ENCODE peak calls at places on chromosomes 2 and 18, in five cellular contexts. R, B, N, M and W are unnamed samples.

GRCh38 chr2:210617732-210618330 is 61.4 kb downstream of the CPS1 start:
- DNase-seq in R (peak), N (peak), B (no peak), M (no peak), W (no peak)

GRCh38 chr2:226772389-226773179 is 27.0 kb downstream of the IRS1 start:
- DNase-seq in N (no peak), B (no peak), M (no peak), R (no peak), W (no peak)

GRCh38 chr2:205586626-205587025 is 95.7 kb upstream of the NRP2 start:
- DNase-seq in R (no peak), M (no peak), N (no peak), B (no peak), W (no peak)

GRCh38 chr2:64655873-64656272 is 2.2 kb upstream of the SERTAD2 start:
- DNase-seq in N (no peak), B (no peak), R (no peak), M (no peak), W (no peak)

GRCh38 chr2:27584597-27584996 is 1.8 kb downstream of the ZNF512 start:
- DNase-seq in R (no peak), M (no peak), N (no peak), B (no peak), W (no peak)

GRCh38 chr2:119746836-119747235 is 12.9 kb upstream of the PTPN4 start:
- DNase-seq in M (no peak), R (no peak), B (no peak), N (no peak), W (no peak)

GRCh38 chr18:22932885-22933205 is 283 bp upstream of the RBBP8 start:
- DNase-seq in B (no peak), M (no peak), N (no peak), R (no peak), W (no peak)

GRCh38 chr2:85015653-85016360 is 44.8 kb downstream of the KCMF1 start:
- DNase-seq in R (peak), B (no peak), M (no peak), N (no peak), W (no peak)

GRCh38 chr2:71281950-71282349 is 49.6 kb upstream of the ZNF638 start:
- DNase-seq in B (no peak), M (no peak), N (no peak), R (no peak), W (no peak)

GRCh38 chr2:70412294-70413075 is 110.6 kb upstream of the FAM136A start:
- DNase-seq in R (peak), N (no peak), B (no peak), M (no peak), W (no peak)

GRCh38 chr18:26656944-26657536 is 108.7 kb upstream of the KCTD1 start:
- DNase-seq in R (peak), N (peak), M (peak), B (no peak), W (peak)

GRCh38 chr18:9876867-9877654 is 8.7 kb upstream of the TXNDC2 start:
- DNase-seq in B (no peak), M (no peak), N (peak), R (peak), W (no peak)

GRCh38 chr2:138831154-138831553 is 51.0 kb upstream of the NXPH2 start:
- DNase-seq in R (no peak), M (no peak), B (no peak), N (no peak), W (no peak)

GRCh38 chr2:33411765-33412164 is 64.7 kb upstream of the RASGRP3 start:
- DNase-seq in R (no peak), N (no peak), B (no peak), M (no peak), W (no peak)

GRCh38 chr2:102848366-102848839 is 86.6 kb downstream of the TMEM182 start:
- DNase-seq in M (peak), R (peak), B (no peak), N (peak), W (peak)

GRCh38 chr18:77132369-77133050 is at the start of gene MBP:
- DNase-seq in R (no peak), M (peak), N (peak), B (peak), W (peak)

GRCh38 chr18:47754311-47755101 is 176.0 kb downstream of the SMAD2 start:
- DNase-seq in B (peak), M (peak), N (peak), R (no peak), W (no peak)

GRCh38 chr18:10013621-10014543 is 100.1 kb downstream of the VAPA start:
- DNase-seq in B (no peak), N (no peak), R (no peak), M (no peak), W (peak)

GRCh38 chr2:200350796-200351195 is 44.3 kb downstream of the SPATS2L start:
- DNase-seq in M (no peak), R (no peak), N (no peak), B (no peak), W (no peak)

GRCh38 chr2:108323619-108324018 is 34.9 kb downstream of the SULT1C2 start:
- DNase-seq in N (no peak), M (no peak), B (no peak), R (peak), W (no peak)

GRCh38 chr18:76450912-76451421 is 44.1 kb downstream of the ZNF516 start:
- DNase-seq in B (no peak), R (peak), N (peak), M (peak), W (peak)

GRCh38 chr2:220940646-220941045 is 631.5 kb downstream of the EPHA4 start:
- DNase-seq in N (no peak), M (no peak), R (no peak), B (no peak), W (no peak)

GRCh38 chr2:37060446-37060845 is 23.7 kb downstream of the HEATR5B start:
- DNase-seq in M (no peak), B (no peak), N (no peak), R (no peak), W (no peak)

GRCh38 chr2:47243596-47244323 is 88.7 kb upstream of the STPG4 start:
- DNase-seq in M (no peak), N (no peak), R (no peak), B (no peak), W (peak)

GRCh38 chr2:174771631-174772491 is 7.6 kb upstream of the CHRNA1 start:
- DNase-seq in M (peak), B (peak), N (peak), R (peak), W (peak)

GRCh38 chr2:45169339-45170190 is 160.3 kb upstream of the SIX2 start:
- DNase-seq in R (no peak), N (peak), B (no peak), M (peak), W (no peak)

GRCh38 chr18:12391487-12392136 is 14.6 kb upstream of the AFG3L2 start:
- DNase-seq in N (peak), M (peak), R (peak), B (peak), W (peak)

GRCh38 chr2:27369471-27370025 is 590 bp downstream of the EIF2B4 start:
- DNase-seq in M (no peak), B (no peak), N (peak), R (peak), W (peak)

GRCh38 chr2:224884188-224884587 is 158.1 kb downstream of the DOCK10 start:
- DNase-seq in N (peak), M (no peak), R (peak), B (no peak), W (no peak)

GRCh38 chr18:6202861-6203260 is 211.8 kb downstream of the L3MBTL4 start:
- DNase-seq in N (no peak), R (no peak), M (no peak), B (no peak), W (no peak)

GRCh38 chr2:236991874-236992273 is 93.8 kb upstream of the COPS8 start:
- DNase-seq in R (no peak), N (peak), M (no peak), B (no peak), W (no peak)